ENCODE peak calls at places on chromosome 5, in four cellular contexts. P is mammary epithelial cell, W is MM.1S, M is A549. Y is an unnamed sample.

GRCh38 chr5:107431998-107432397 is 238.7 kb downstream of the EFNA5 start:
- DNase-seq in P (peak; percentile 70), W (no peak), M (peak; percentile 10), Y (no peak)

GRCh38 chr5:14400085-14400484 is 181.5 kb upstream of the OTULINL start:
- DNase-seq in P (no peak), W (no peak), M (no peak), Y (no peak)

GRCh38 chr5:33531796-33532195 is 91.0 kb downstream of the TARS1 start:
- DNase-seq in P (no peak), W (no peak), M (no peak), Y (no peak)

GRCh38 chr5:132070460-132071337 is 2.9 kb upstream of the CSF2 start:
- DNase-seq in P (no peak), W (no peak), M (no peak), Y (no peak)

GRCh38 chr5:167937628-167938000 is 353.8 kb upstream of the WWC1 start:
- DNase-seq in P (no peak), W (peak; percentile 35), M (no peak), Y (no peak)

GRCh38 chr5:55159763-55160492 is at the start of gene GPX8:
- DNase-seq in P (peak; percentile 78), W (peak; percentile 41), M (peak; percentile 76), Y (peak; percentile 13)

GRCh38 chr5:74643160-74643562 is 2.6 kb upstream of the ENC1 start:
- DNase-seq in P (peak; percentile 92), W (no peak), M (no peak), Y (no peak)

GRCh38 chr5:172795401-172795977 is 24.5 kb upstream of the DUSP1 start:
- DNase-seq in P (no peak), W (no peak), M (no peak), Y (no peak)

GRCh38 chr5:1998348-1998669 is 115.6 kb upstream of the IRX4 start:
- DNase-seq in P (no peak), W (no peak), M (no peak), Y (no peak)

GRCh38 chr5:14161825-14162556 is 18.8 kb downstream of the TRIO start:
- DNase-seq in P (no peak), W (no peak), M (no peak), Y (no peak)

GRCh38 chr5:33272288-33272687 is 168.5 kb upstream of the TARS1 start:
- DNase-seq in P (peak; percentile 90), W (no peak), M (peak; percentile 57), Y (no peak)

GRCh38 chr5:53991942-53992341 is 318.4 kb downstream of the ARL15 start:
- DNase-seq in P (no peak), W (no peak), M (no peak), Y (no peak)

GRCh38 chr5:41629897-41630296 is 119.5 kb upstream of the PLCXD3 start:
- DNase-seq in P (no peak), W (no peak), M (no peak), Y (no peak)

GRCh38 chr5:28104080-28104479 is 1065.7 kb upstream of the CDH9 start:
- DNase-seq in P (no peak), W (no peak), M (no peak), Y (no peak)

GRCh38 chr5:83368835-83369234 is 102.7 kb upstream of the VCAN start:
- DNase-seq in P (no peak), W (no peak), M (no peak), Y (no peak)

GRCh38 chr5:132446621-132447020 is 44.0 kb downstream of the IRF1 start:
- DNase-seq in P (no peak), W (no peak), M (no peak), Y (no peak)

GRCh38 chr5:52041843-52042242 is 658.6 kb downstream of the ISL1 start:
- DNase-seq in P (no peak), W (no peak), M (no peak), Y (no peak)

GRCh38 chr5:40428129-40428528 is 251.6 kb upstream of the PTGER4 start:
- DNase-seq in P (peak; percentile 70), W (no peak), M (no peak), Y (no peak)

GRCh38 chr5:14809369-14810144 is 62.0 kb downstream of the ANKH start:
- DNase-seq in P (peak; percentile 91), W (peak; percentile 91), M (peak; percentile 37), Y (peak; percentile 87)

GRCh38 chr5:132457371-132458225 is 33.0 kb downstream of the IRF1 start:
- DNase-seq in P (no peak), W (no peak), M (no peak), Y (peak; percentile 75)

GRCh38 chr5:173523388-173523787 is 93.1 kb downstream of the BOD1 start:
- DNase-seq in P (no peak), W (no peak), M (no peak), Y (no peak)

GRCh38 chr5:155897761-155898160 is 429.2 kb upstream of the SGCD start:
- DNase-seq in P (no peak), W (no peak), M (no peak), Y (no peak)

GRCh38 chr5:143014017-143014651 is 244.0 kb downstream of the ARHGAP26 start:
- DNase-seq in P (no peak), W (no peak), M (no peak), Y (peak; percentile 45)

GRCh38 chr5:19143935-19144334 is 844.1 kb downstream of the CDH18 start:
- DNase-seq in P (no peak), W (no peak), M (no peak), Y (no peak)

GRCh38 chr5:136123236-136123768 is 9.3 kb upstream of the SMAD5 start:
- DNase-seq in P (peak; percentile 97), W (no peak), M (peak; percentile 60), Y (no peak)

GRCh38 chr5:6228257-6229250 is 149.8 kb downstream of the MED10 start:
- DNase-seq in P (no peak), W (no peak), M (no peak), Y (peak; percentile 37)

GRCh38 chr5:41270423-41271251 is 57.3 kb upstream of the C6 start:
- DNase-seq in P (peak; percentile 34), W (peak; percentile 54), M (peak; percentile 12), Y (peak; percentile 21)

GRCh38 chr5:50709471-50709870 is 43.0 kb downstream of the PARP8 start:
- DNase-seq in P (peak; percentile 27), W (no peak), M (no peak), Y (no peak)

GRCh38 chr5:139182528-139183296 is 15.5 kb downstream of the SIL1 start:
- DNase-seq in P (no peak), W (no peak), M (no peak), Y (no peak)

GRCh38 chr5:133527311-133527710 is 85.0 kb downstream of the FSTL4 start:
- DNase-seq in P (peak; percentile 9), W (no peak), M (no peak), Y (no peak)

GRCh38 chr5:3317051-3317795 is 278.4 kb upstream of the IRX1 start:
- DNase-seq in P (no peak), W (no peak), M (no peak), Y (no peak)

GRCh38 chr5:82918311-82919031 is 158.7 kb downstream of the TMEM167A start:
- DNase-seq in P (peak; percentile 75), W (no peak), M (no peak), Y (no peak)

GRCh38 chr5:179869641-179870402 is 11.2 kb upstream of the MRNIP start:
- DNase-seq in P (no peak), W (no peak), M (no peak), Y (no peak)

GRCh38 chr5:38441730-38442573 is 114.5 kb downstream of the LIFR start:
- DNase-seq in P (peak; percentile 73), W (peak; percentile 88), M (peak; percentile 82), Y (peak; percentile 86)
- H3K4me2 ChIP-seq in P (no peak overlapping the region), W (no peak overlapping the region), M (no peak overlapping the region), Y (no peak overlapping the region)

DNA sequence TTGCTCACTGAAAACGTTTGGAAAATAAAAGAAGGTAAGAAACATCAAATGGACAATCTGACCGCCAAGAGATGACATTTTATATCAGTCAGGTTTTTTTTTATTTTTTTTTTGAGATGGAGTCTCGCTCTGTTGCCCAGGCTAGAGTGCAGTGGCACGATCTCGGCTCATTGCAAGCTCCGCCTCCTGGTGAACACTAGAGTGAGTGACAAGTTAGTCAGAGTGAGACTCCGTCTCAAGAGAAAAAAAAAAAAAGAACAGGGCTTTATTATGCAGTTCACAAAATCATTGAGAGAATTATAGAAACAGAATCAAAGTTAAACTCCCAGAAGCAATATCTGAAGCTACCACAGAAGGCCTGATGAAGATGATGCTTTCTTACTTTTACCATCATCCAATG is 70.1 kb downstream of the DTWD2 start:
- DNase-seq in P (no peak), W (no peak), M (no peak), Y (no peak)
- H3K27ac ChIP-seq in P (no peak overlapping the region), W (no peak overlapping the region), M (no peak overlapping the region), Y (no peak overlapping the region)

GRCh38 chr5:124951676-124952075 is 205.2 kb upstream of the ZNF608 start:
- DNase-seq in P (no peak), W (peak; percentile 89), M (no peak), Y (peak; percentile 53)
- H3K4me2 ChIP-seq in P (no peak overlapping the region), W (peak overlapping the region; percentile 72), M (no peak overlapping the region), Y (peak overlapping the region; percentile 48)

DNA sequence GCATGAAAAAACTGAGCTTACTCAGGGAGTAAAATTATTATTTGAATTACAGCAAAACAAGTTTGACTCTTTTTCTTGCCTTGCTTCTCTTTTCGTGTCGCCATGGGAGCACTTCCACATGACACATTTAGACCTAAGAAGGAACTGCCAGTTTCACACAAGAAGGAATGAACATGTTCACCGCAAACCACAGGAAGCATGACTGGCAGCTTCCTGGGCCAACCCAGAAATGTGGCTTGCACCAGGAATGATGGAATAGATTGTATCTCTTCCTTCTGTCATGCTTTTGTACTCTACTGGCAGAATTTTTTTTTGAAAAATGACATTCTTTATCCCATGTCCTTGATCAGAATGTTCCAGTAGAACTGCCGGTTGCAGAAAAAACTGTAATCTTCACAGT is 32.9 kb upstream of the MAN2A1 start:
- DNase-seq in P (peak; percentile 96), W (peak; percentile 60), M (no peak), Y (no peak)
- H3K27ac ChIP-seq in P (no peak overlapping the region), W (peak overlapping the region; percentile 15), M (no peak overlapping the region), Y (no peak overlapping the region)

GRCh38 chr5:37668524-37669047 is 171.3 kb downstream of the GDNF start:
- DNase-seq in P (peak; percentile 96), W (no peak), M (peak; percentile 64), Y (no peak)
- H3K4me2 ChIP-seq in P (peak overlapping the region; percentile 59), W (no peak overlapping the region), M (peak overlapping the region; percentile 78), Y (no peak overlapping the region)

DNA sequence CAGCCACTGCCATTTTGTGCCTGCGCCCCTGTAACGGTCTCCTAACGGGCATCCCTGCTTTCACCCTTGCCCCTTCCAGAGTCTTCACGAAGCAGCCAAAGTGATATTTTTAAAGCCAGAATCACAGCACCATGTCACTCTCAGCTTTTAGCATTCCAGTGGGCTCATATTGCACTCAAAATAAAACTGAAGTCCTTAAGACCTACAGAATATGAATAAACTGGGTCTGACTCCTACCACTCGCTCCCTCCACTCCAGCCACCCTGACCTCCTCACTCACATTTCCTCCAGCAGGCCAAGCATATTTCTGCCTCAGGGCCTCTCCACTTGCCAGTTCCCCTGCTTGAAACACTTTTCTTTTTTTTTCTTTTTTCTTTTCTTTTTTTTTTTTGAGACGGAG is 2.4 kb upstream of the PDLIM7 start:
- DNase-seq in P (no peak), W (no peak), M (no peak), Y (no peak)
- H3K27ac ChIP-seq in P (no peak overlapping the region), W (no peak overlapping the region), M (no peak overlapping the region), Y (no peak overlapping the region)

Y was measured in OCI-LY7.